ENCODE peak calls at places on chromosomes 16 and 17, in four cellular contexts. T is SHP77; B is activated CD8-positive, alpha-beta memory T cell treated with anti-CD3 and anti-CD28 coated beads for 4 hours; K is T1000. W is an unnamed sample.

GRCh38 chr16:86975445-86975844 is 341.7 kb downstream of the C16orf95 start:
- DNase-seq in T (no peak), B (no peak), K (peak; percentile 24), W (peak; percentile 15)

GRCh38 chr16:27245276-27246231 is 23.0 kb downstream of the NSMCE1 start:
- DNase-seq in K (peak; percentile 25), T (peak; percentile 26), B (no peak), W (no peak)

GRCh38 chr17:28843810-28844137 is 1.2 kb upstream of the FAM222B start:
- DNase-seq in B (no peak), K (no peak), T (no peak), W (no peak)

GRCh38 chr17:73261952-73262675 is 434 bp upstream of the CPSF4L start:
- DNase-seq in B (no peak), K (no peak), T (peak; percentile 38), W (no peak)

GRCh38 chr16:14364386-14365199 is 265.5 kb downstream of the PARN start:
- DNase-seq in B (no peak), K (peak; percentile 30), T (no peak), W (no peak)

GRCh38 chr17:80978499-80979497 is 12.8 kb upstream of the CHMP6 start:
- DNase-seq in K (no peak), B (no peak), T (no peak), W (no peak)

GRCh38 chr16:70735141-70735979 is 49.5 kb upstream of the MTSS2 start:
- DNase-seq in T (no peak), K (no peak), B (no peak), W (no peak)

GRCh38 chr16:17657037-17657436 is 186.3 kb upstream of the XYLT1 start:
- DNase-seq in T (no peak), B (no peak), K (no peak), W (no peak)

GRCh38 chr17:27597188-27597580 is 33.8 kb upstream of the LGALS9 start:
- DNase-seq in B (no peak), K (no peak), T (no peak), W (no peak)

GRCh38 chr16:67936124-67936875 is at the start of gene PSMB10:
- DNase-seq in B (peak; percentile 22), T (peak; percentile 17), K (no peak), W (no peak)

GRCh38 chr16:648071-648785 is 937 bp upstream of the WDR90 start:
- DNase-seq in B (no peak), T (peak; percentile 64), K (no peak), W (peak; percentile 56)

GRCh38 chr17:1362065-1362848 is 37.8 kb downstream of the YWHAE start:
- DNase-seq in B (no peak), T (no peak), K (no peak), W (no peak)

GRCh38 chr17:82228842-82229685 is at the start of gene SLC16A3:
- DNase-seq in B (no peak), K (peak; percentile 51), T (no peak), W (peak; percentile 66)

GRCh38 chr17:78450696-78451344 is 72.4 kb downstream of the PGS1 start:
- DNase-seq in K (no peak), B (no peak), T (peak; percentile 91), W (peak; percentile 45)

GRCh38 chr16:10314811-10315210 is 71.0 kb upstream of the ATF7IP2 start:
- DNase-seq in T (no peak), K (no peak), B (no peak), W (no peak)

W was measured in SK-N-DZ.